ENCODE peak calls at places on chromosomes 1 and 21, in eight cellular contexts. V, X, P, H, W, U, D and O are unnamed samples.

GRCh38 chr21:25254491-25255174 is 352.6 kb downstream of the MRPL39 start:
- DNase-seq in V (no peak), X (no peak), P (no peak), H (no peak), W (no peak), U (no peak), D (no peak), O (no peak)

GRCh38 chr1:224736619-224737352 is 120.7 kb downstream of the CNIH3 start:
- DNase-seq in V (peak; percentile 19), X (no peak), P (no peak), H (no peak), W (no peak), U (no peak), D (no peak), O (peak; percentile 24)

GRCh38 chr1:193058529-193059281 is 455 bp downstream of the UCHL5 start:
- DNase-seq in V (peak; percentile 56), X (peak; percentile 44), P (peak; percentile 4), H (peak; percentile 21), W (peak; percentile 49), U (no peak), D (peak; percentile 43), O (peak; percentile 54)

GRCh38 chr1:202129453-202130274 is 6.9 kb downstream of the GPR37L1 start:
- DNase-seq in V (no peak), X (no peak), P (no peak), H (no peak), W (no peak), U (no peak), D (peak; percentile 57), O (no peak)

GRCh38 chr1:59332221-59332620 is 35.3 kb downstream of the FGGY start:
- DNase-seq in V (peak; percentile 5), X (no peak), P (no peak), H (no peak), W (no peak), U (no peak), D (no peak), O (no peak)

GRCh38 chr1:226064816-226065248 is 2.3 kb downstream of the H3-3A start:
- DNase-seq in V (peak; percentile 72), X (peak; percentile 52), P (no peak), H (peak; percentile 58), W (no peak), U (no peak), D (peak; percentile 70), O (peak; percentile 65)

GRCh38 chr1:88228153-88228552 is 455.9 kb upstream of the PKN2 start:
- DNase-seq in V (no peak), X (no peak), P (no peak), H (no peak), W (no peak), U (peak; percentile 18), D (no peak), O (no peak)

GRCh38 chr1:185768371-185768770 is 34.2 kb downstream of the HMCN1 start:
- DNase-seq in V (no peak), X (no peak), P (no peak), H (no peak), W (no peak), U (no peak), D (no peak), O (no peak)

GRCh38 chr1:44464361-44464760 is 59.3 kb downstream of the RNF220 start:
- DNase-seq in V (no peak), X (no peak), P (no peak), H (no peak), W (no peak), U (no peak), D (no peak), O (no peak)

GRCh38 chr1:205495237-205495823 is 9.1 kb upstream of the CDK18 start:
- DNase-seq in V (no peak), X (peak; percentile 73), P (no peak), H (no peak), W (no peak), U (no peak), D (no peak), O (no peak)

GRCh38 chr1:32647308-32648134 is 2.8 kb downstream of the ZBTB8OS start:
- DNase-seq in V (no peak), X (no peak), P (no peak), H (no peak), W (no peak), U (no peak), D (no peak), O (no peak)

GRCh38 chr1:31934251-31934650 is 3.9 kb downstream of the PTP4A2 start:
- DNase-seq in V (no peak), X (no peak), P (no peak), H (no peak), W (no peak), U (no peak), D (no peak), O (no peak)

GRCh38 chr1:65626003-65626402 is 166.7 kb upstream of the PDE4B start:
- DNase-seq in V (no peak), X (peak; percentile 31), P (no peak), H (no peak), W (no peak), U (no peak), D (no peak), O (no peak)

GRCh38 chr1:34858901-34859441 is 578 bp downstream of the SMIM12 start:
- DNase-seq in V (peak; percentile 28), X (no peak), P (no peak), H (peak; percentile 52), W (no peak), U (no peak), D (peak; percentile 84), O (no peak)

GRCh38 chr1:179177614-179178013 is 51.9 kb downstream of the ABL2 start:
- DNase-seq in V (no peak), X (no peak), P (no peak), H (no peak), W (no peak), U (no peak), D (no peak), O (no peak)

GRCh38 chr1:110272045-110272444 is 61.9 kb downstream of the KCNC4 start:
- DNase-seq in V (no peak), X (no peak), P (no peak), H (no peak), W (no peak), U (no peak), D (no peak), O (no peak)

GRCh38 chr1:226943156-226943555 is 3.1 kb downstream of the COQ8A start:
- DNase-seq in V (peak; percentile 12), X (no peak), P (no peak), H (no peak), W (no peak), U (no peak), D (no peak), O (no peak)

GRCh38 chr1:67646145-67647035 is 38.6 kb upstream of the GADD45A start:
- DNase-seq in V (peak; percentile 23), X (no peak), P (no peak), H (peak; percentile 43), W (no peak), U (no peak), D (peak; percentile 71), O (peak; percentile 66)

GRCh38 chr1:181260271-181260670 is 171.8 kb downstream of the IER5 start:
- DNase-seq in V (no peak), X (no peak), P (no peak), H (no peak), W (no peak), U (no peak), D (no peak), O (no peak)

DNA sequence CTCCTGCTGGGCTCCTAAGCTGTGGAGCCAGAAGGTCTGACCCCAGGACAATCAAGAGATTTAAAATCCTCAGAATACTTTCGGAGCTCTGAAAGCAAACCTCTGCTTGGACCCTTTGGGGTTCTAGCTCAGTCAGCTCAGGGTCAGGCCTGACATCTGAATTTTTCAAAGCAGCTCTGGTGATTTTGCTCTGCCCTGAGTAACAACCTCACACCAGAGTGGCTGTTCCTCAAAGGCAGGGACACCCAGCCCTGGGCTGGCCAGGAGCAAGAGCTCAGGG is 11.9 kb downstream of the SLC1A7 start:
- DNase-seq in V (no peak), X (no peak), P (no peak), H (no peak), W (no peak), U (no peak), D (no peak), O (no peak)
- H3K36me3 ChIP-seq in V (no peaks in the 10 kb centered on the region), X (no peaks in the 10 kb centered on the region), P (no peaks in the 10 kb centered on the region), H (no peaks in the 10 kb centered on the region), W (no peaks in the 10 kb centered on the region), U (no peaks in the 10 kb centered on the region), D (no peaks in the 10 kb centered on the region), O (no peaks in the 10 kb centered on the region)

DNA sequence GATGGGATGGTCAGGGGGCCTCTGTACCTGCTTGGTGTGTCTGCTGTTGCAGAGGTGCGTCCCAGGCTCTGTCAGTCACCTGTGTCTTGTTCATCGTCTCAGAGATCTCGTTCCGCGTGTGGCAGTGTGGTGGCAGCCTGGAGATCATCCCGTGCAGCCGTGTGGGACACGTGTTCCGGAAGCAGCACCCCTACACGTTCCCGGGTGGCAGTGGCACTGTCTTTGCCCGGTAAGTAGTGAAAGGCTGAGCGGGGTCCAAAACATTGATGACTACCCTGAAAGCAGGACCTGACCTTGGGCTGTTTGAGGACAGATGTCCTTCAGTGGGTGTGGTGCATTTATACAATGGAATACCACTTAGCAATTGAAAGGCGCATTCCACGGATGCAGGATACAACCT is 171.0 kb downstream of the PGBD5 start:
- DNase-seq in V (no peak), X (no peak), P (no peak), H (no peak), W (no peak), U (no peak), D (no peak), O (no peak)
- TF ChIP-seq POLR2A in V (no peak), X (no peak), P (no peak), H (no peak), W (no peak), U (no peak), D (no peak), O (no peak)

DNA sequence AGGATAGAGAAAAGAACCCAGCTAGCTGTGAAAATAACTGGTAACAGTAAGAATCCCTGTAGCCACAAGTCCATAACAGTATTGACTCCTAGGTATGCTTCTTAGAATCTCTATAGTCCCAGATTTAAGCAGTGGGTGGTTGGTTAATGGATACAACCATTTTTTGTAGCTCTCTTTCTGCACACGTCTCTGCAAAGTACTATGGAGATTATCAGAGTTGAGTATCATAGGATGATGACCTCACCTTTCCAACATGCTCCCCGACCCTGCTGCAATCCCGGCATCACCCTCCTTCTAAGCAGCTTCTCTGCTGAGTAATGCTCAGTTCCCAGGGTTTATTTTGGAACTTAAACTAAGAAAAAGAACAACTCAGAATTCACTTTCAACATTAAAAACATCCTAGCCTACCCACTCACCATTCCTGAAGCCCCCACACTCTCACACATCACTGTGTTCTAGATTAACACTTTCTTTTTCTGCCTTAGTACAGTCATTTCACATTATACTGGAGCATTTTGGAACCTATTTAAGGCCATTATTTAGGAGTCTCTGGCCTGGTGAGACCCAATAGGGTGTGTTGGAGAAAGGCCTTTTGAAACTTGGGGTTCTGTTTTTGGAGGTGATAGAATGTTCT is 2.7 kb downstream of the MLLT11 start:
- DNase-seq in V (peak; percentile 94), X (no peak), P (no peak), H (no peak), W (no peak), U (no peak), D (peak; percentile 35), O (no peak)
- H3K4me3 ChIP-seq in V (peak overlapping the region; percentile 24), X (no peak overlapping the region), P (no peak overlapping the region), H (no peak overlapping the region), W (no peak overlapping the region), U (no peak overlapping the region), D (no peak overlapping the region), O (no peak overlapping the region)

GRCh38 chr21:44053567-44053966 is 41.5 kb downstream of the TRAPPC10 start:
- DNase-seq in V (no peak), X (no peak), P (no peak), H (no peak), W (no peak), U (no peak), D (no peak), O (no peak)
- H3K36me3 ChIP-seq in V (peaks cover 15% of the 10 kb centered on the region), X (peaks cover 61% of the 10 kb centered on the region), P (peaks cover 19% of the 10 kb centered on the region), H (no peaks in the 10 kb centered on the region), W (peaks cover 7% of the 10 kb centered on the region), U (peaks cover 3% of the 10 kb centered on the region), D (no peaks in the 10 kb centered on the region), O (no peaks in the 10 kb centered on the region)

GRCh38 chr1:26529655-26530539 is at the start of gene RPS6KA1:
- DNase-seq in V (peak; percentile 11), X (peak; percentile 75), P (no peak), H (peak; percentile 47), W (peak; percentile 88), U (no peak), D (peak; percentile 66), O (peak; percentile 77)
- TF ChIP-seq POLR2A in V (no peak), X (no peak), P (no peak), H (no peak), W (peak; percentile 69), U (peak; percentile 62), D (peak; percentile 67), O (no peak)